ENCODE peak calls at places on chromosomes 6 and 20, in five cellular contexts. L, P, X, W and E are unnamed samples.

GRCh38 chr6:90446164-90446563 is 140.7 kb downstream of the MAP3K7 start:
- DNase-seq in X (no peak), W (no peak), P (no peak), L (peak; percentile 18), E (no peak)

GRCh38 chr6:99338188-99338587 is 11.3 kb downstream of the FAXC start:
- DNase-seq in W (no peak), P (no peak), L (no peak), X (no peak), E (no peak)

GRCh38 chr6:67615796-67616195 is 1019.3 kb upstream of the ADGRB3 start:
- DNase-seq in X (no peak), P (no peak), W (no peak), L (peak; percentile 25), E (no peak)

GRCh38 chr20:11118802-11119380 is 445.1 kb upstream of the JAG1 start:
- DNase-seq in W (no peak), X (no peak), L (no peak), P (no peak), E (no peak)

GRCh38 chr6:100504786-100505737 is 40.3 kb upstream of the SIM1 start:
- DNase-seq in W (no peak), X (no peak), L (peak; percentile 85), P (no peak), E (no peak)

GRCh38 chr6:90611543-90611864 is 24.6 kb upstream of the MAP3K7 start:
- DNase-seq in P (no peak), W (no peak), X (no peak), L (no peak), E (no peak)

GRCh38 chr20:973785-974194 is 28.3 kb downstream of the RSPO4 start:
- DNase-seq in L (peak; percentile 72), W (peak; percentile 66), X (no peak), P (no peak), E (peak; percentile 28)

GRCh38 chr20:60820149-60820548 is 431.9 kb upstream of the CDH4 start:
- DNase-seq in X (no peak), L (no peak), P (no peak), W (no peak), E (no peak)

GRCh38 chr6:129634411-129635230 is 75.4 kb downstream of the ARHGAP18 start:
- DNase-seq in W (no peak), X (no peak), P (no peak), L (no peak), E (no peak)

GRCh38 chr6:127484207-127484858 is 25.1 kb upstream of the KIAA0408 start:
- DNase-seq in L (peak; percentile 49), W (peak; percentile 5), X (no peak), P (no peak), E (no peak)

GRCh38 chr6:43634702-43635303 is 837 bp upstream of the MAD2L1BP start:
- DNase-seq in L (no peak), W (no peak), P (no peak), X (no peak), E (no peak)

GRCh38 chr6:5179917-5180316 is 80.8 kb downstream of the LYRM4 start:
- DNase-seq in X (no peak), P (no peak), W (no peak), L (no peak), E (no peak)

GRCh38 chr20:46408281-46408731 is 1.9 kb upstream of the ELMO2 start:
- DNase-seq in W (no peak), L (no peak), X (no peak), P (no peak), E (no peak)

GRCh38 chr6:42796171-42796570 is 14.3 kb downstream of the BICRAL start:
- DNase-seq in X (no peak), L (no peak), W (no peak), P (no peak), E (no peak)

GRCh38 chr6:42292002-42292735 is 74.5 kb upstream of the MRPS10 start:
- DNase-seq in L (peak; percentile 35), W (no peak), P (no peak), X (no peak), E (no peak)

GRCh38 chr6:80338201-80338836 is 231.8 kb downstream of the BCKDHB start:
- DNase-seq in P (peak; percentile 58), X (peak; percentile 47), W (peak; percentile 35), L (peak; percentile 61), E (peak; percentile 51)

GRCh38 chr6:66421570-66421969 is 714.5 kb upstream of the EYS start:
- DNase-seq in P (no peak), W (no peak), L (peak; percentile 0), X (no peak), E (peak; percentile 1)

GRCh38 chr6:17291778-17292177 is 10.6 kb downstream of the RBM24 start:
- DNase-seq in X (no peak), L (no peak), P (no peak), W (no peak), E (no peak)

GRCh38 chr20:57409672-57410397 is 18.6 kb downstream of the RBM38 start:
- DNase-seq in W (no peak), X (no peak), P (no peak), L (no peak), E (no peak)

GRCh38 chr6:15322781-15323536 is 77.1 kb downstream of the JARID2 start:
- DNase-seq in X (peak; percentile 47), P (no peak), L (no peak), W (no peak), E (no peak)

GRCh38 chr6:39218868-39219567 is 10.3 kb downstream of the KCNK5 start:
- DNase-seq in L (peak; percentile 16), P (no peak), X (no peak), W (peak; percentile 24), E (no peak)

GRCh38 chr6:128456510-128457244 is 63.7 kb downstream of the PTPRK start:
- DNase-seq in W (no peak), P (no peak), L (no peak), X (no peak), E (no peak)

GRCh38 chr6:72553531-72554202 is 68.2 kb upstream of the KCNQ5 start:
- DNase-seq in W (no peak), X (no peak), P (no peak), L (peak; percentile 80), E (no peak)

GRCh38 chr20:9025643-9026042 is 43.2 kb upstream of the PLCB4 start:
- DNase-seq in L (peak; percentile 43), P (no peak), W (no peak), X (no peak), E (no peak)

GRCh38 chr6:49326337-49326736 is 136.7 kb downstream of the MMUT start:
- DNase-seq in W (no peak), P (no peak), L (peak; percentile 87), X (no peak), E (no peak)

GRCh38 chr6:111354751-111355150 is 128.3 kb downstream of the REV3L start:
- DNase-seq in X (no peak), P (no peak), W (no peak), L (no peak), E (no peak)
- H3K36me3 ChIP-seq in X (peaks cover 6% of the 10 kb centered on the region), P (peaks cover 6% of the 10 kb centered on the region), W (peaks cover 85% of the 10 kb centered on the region), L (peaks cover 23% of the 10 kb centered on the region), E (peaks cover 24% of the 10 kb centered on the region)

GRCh38 chr6:7899046-7899888 is 11.3 kb downstream of the TXNDC5 start:
- DNase-seq in P (no peak), W (peak; percentile 59), L (no peak), X (no peak), E (no peak)

GRCh38 chr6:7899889-7900213 is 10.7 kb downstream of the TXNDC5 start:
- DNase-seq in W (no peak), P (no peak), X (no peak), L (no peak), E (no peak)

GRCh38 chr6:7901056-7901455 is 9.5 kb downstream of the TXNDC5 start:
- DNase-seq in X (no peak), L (no peak), W (no peak), P (no peak), E (no peak)

GRCh38 chr6:7901780-7902179 is 8.8 kb downstream of the TXNDC5 start:
- DNase-seq in L (no peak), P (no peak), W (no peak), X (no peak), E (no peak)

GRCh38 chr6:7900621-7901020 is 10.0 kb downstream of the TXNDC5 start:
- DNase-seq in L (no peak), X (no peak), W (peak; percentile 57), P (no peak), E (no peak)
- H3K36me3 ChIP-seq in L (peaks cover 38% of the 10 kb centered on the region), X (peaks cover 65% of the 10 kb centered on the region), W (peaks cover 100% of the 10 kb centered on the region), P (peaks cover 15% of the 10 kb centered on the region), E (peaks cover 93% of the 10 kb centered on the region)

DNA sequence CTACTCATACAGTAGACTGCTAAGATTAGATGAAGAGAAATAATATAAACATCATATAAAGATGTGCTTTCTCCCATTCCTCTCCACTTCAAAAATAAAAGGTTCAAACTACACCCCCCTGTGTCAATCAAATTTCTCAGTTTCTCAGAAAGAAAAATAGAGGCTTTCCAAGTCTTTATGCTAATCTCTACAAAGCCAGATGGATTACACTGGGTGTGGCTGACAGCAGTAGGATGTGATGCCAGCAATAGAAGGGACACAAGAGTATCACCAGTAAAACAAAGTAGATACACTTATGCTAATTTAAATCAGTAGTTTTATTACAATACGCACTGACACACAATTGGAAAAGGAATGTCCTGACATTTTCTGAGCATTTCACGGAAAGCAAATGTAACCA is 353.4 kb downstream of the RNGTT start:
- DNase-seq in X (no peak), P (no peak), L (no peak), W (peak; percentile 40), E (no peak)
- H3K36me3 ChIP-seq in X (no peaks in the 10 kb centered on the region), P (peaks cover 9% of the 10 kb centered on the region), L (no peaks in the 10 kb centered on the region), W (peaks cover 27% of the 10 kb centered on the region), E (no peaks in the 10 kb centered on the region)

DNA sequence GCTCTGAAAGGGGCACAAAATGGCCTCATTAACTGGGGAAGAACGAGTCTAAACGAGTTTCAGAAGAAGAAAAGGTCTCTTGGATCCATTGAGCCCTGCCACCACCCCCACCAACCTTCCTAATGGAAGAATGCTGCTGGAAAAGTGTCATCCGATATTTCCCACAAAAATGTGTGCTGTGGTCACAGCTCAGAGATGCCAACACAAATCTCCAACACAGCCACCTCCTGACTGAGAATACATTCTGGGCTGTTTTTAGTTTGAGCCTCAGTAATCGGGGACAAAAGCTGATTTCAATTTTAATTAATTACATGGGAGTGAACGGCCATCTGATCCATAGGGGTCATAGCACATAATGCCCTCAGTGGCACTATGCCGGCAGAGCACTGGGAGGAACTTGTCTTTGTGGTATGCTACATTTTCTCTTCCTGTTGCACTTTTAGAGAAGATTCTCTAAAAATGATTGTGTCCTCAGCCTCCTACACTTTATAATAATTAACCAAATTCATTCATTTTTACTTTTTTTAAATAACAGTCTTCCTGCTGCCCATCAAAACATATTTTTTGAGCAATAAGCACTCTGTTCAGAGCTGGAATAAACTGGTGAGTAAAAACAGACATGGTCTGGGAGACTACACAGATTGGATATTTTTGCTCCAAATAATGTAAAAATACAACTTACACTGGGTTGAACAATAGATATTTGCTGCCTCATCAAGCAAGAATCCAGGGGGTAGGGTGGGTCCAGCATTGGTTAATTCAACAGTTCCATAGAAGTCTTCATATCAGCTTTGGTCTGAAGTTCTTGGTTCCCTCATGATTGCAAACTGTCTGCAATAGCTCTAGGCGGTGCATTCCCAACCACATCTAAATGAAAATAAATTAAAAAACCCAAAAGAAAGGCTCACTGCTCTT is 143.6 kb upstream of the TMEM170B start:
- DNase-seq in P (no peak), W (no peak), X (no peak), L (peak; percentile 40), E (no peak)
- H3K36me3 ChIP-seq in P (no peaks in the 10 kb centered on the region), W (no peaks in the 10 kb centered on the region), X (no peaks in the 10 kb centered on the region), L (no peaks in the 10 kb centered on the region), E (no peaks in the 10 kb centered on the region)

DNA sequence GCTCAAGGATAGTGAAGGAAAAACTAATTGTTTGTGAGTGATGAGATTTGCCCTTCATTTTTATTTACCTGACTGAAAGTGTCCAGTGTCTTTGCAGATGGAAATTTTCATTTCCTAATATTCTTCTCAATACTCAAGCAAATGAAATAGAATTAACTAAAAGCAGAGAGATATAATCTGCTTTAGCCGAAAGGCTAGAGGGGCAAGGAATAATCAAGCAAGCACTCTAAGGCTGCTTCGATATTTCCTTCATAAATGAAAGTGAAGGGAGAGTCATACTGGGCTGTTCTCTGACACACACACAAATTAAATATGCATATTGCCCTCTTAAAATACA is 47.4 kb upstream of the POPDC3 start:
- DNase-seq in P (no peak), L (no peak), X (no peak), W (no peak), E (no peak)
- H3K36me3 ChIP-seq in P (no peaks in the 10 kb centered on the region), L (no peaks in the 10 kb centered on the region), X (no peaks in the 10 kb centered on the region), W (no peaks in the 10 kb centered on the region), E (no peaks in the 10 kb centered on the region)